ENCODE peak calls at places on chromosome 17, in eight cellular contexts. T is IMR-90; X is AG04450; K is left ventricle myocardium inferior; I is neural progenitor cell; E is sigmoid colon; B is ovary; G is CD4-positive, alpha-beta memory T cell. Q is an unnamed sample. For H3K27me3, the result is how much of the 10 kb centered on the place peaks cover.

GRCh38 chr17:30344283-30345088 is 10.6 kb upstream of the TMIGD1 start:
- DNase-seq in E (no peak), T (peak), B (peak), K (peak), G (no peak), X (no peak), I (no peak), Q (no peak)

GRCh38 chr17:15920758-15921239 is 24.1 kb upstream of the ADORA2B start:
- DNase-seq in B (no peak), E (peak), X (peak), T (peak), G (no peak), I (no peak), K (no peak), Q (no peak)

GRCh38 chr17:41655611-41656111 is 31.3 kb upstream of the KRT17 start:
- DNase-seq in I (peak), B (no peak), K (no peak), E (no peak), T (no peak), G (no peak), X (no peak), Q (peak)

GRCh38 chr17:55536205-55536604 is 25.0 kb upstream of the SMIM36 start:
- DNase-seq in X (no peak), I (no peak), E (no peak), K (no peak), T (no peak), B (no peak), G (no peak), Q (no peak)

GRCh38 chr17:27339836-27340550 is 46.1 kb downstream of the WSB1 start:
- DNase-seq in E (no peak), G (no peak), X (no peak), I (no peak), T (no peak), K (no peak), B (no peak), Q (no peak)

GRCh38 chr17:19534562-19535149 is 1.0 kb downstream of the SLC47A1 start:
- DNase-seq in X (no peak), G (no peak), E (no peak), T (no peak), B (no peak), I (no peak), K (no peak), Q (no peak)

GRCh38 chr17:57672971-57673370 is 72.1 kb downstream of the CCDC182 start:
- DNase-seq in T (no peak), I (no peak), E (no peak), K (no peak), X (no peak), B (peak), G (no peak), Q (no peak)

GRCh38 chr17:27578718-27579085 is 52.3 kb upstream of the LGALS9 start:
- DNase-seq in K (no peak), G (no peak), T (peak), X (no peak), I (no peak), E (no peak), B (no peak), Q (no peak)

GRCh38 chr17:40024901-40025300 is 9.7 kb downstream of the CSF3 start:
- DNase-seq in G (no peak), I (no peak), K (no peak), E (no peak), B (no peak), X (no peak), T (no peak), Q (no peak)

GRCh38 chr17:83068641-83069570 is 10.5 kb upstream of the METRNL start:
- DNase-seq in T (no peak), E (peak), K (no peak), I (no peak), B (no peak), G (no peak), X (no peak), Q (no peak)

GRCh38 chr17:41835214-41835799 is 725 bp downstream of the NT5C3B start:
- DNase-seq in I (peak), T (no peak), B (no peak), E (no peak), G (no peak), X (no peak), K (no peak), Q (no peak)

GRCh38 chr17:68711858-68712257 is 110.7 kb upstream of the FAM20A start:
- DNase-seq in E (no peak), T (peak), K (no peak), G (no peak), I (no peak), B (no peak), X (no peak), Q (no peak)

GRCh38 chr17:28521296-28522085 is 15.3 kb downstream of the FOXN1 start:
- DNase-seq in G (no peak), K (no peak), B (no peak), E (no peak), T (no peak), I (peak), X (no peak), Q (no peak)

GRCh38 chr17:82872591-82873520 is 33.0 kb upstream of the ZNF750 start:
- DNase-seq in K (no peak), E (peak), T (no peak), G (no peak), B (no peak), X (no peak), I (no peak), Q (no peak)

GRCh38 chr17:50631195-50631907 is 3.3 kb upstream of the ABCC3 start:
- DNase-seq in E (no peak), B (no peak), K (no peak), X (no peak), T (no peak), I (no peak), G (no peak), Q (no peak)

GRCh38 chr17:53749178-53749577 is 73.5 kb upstream of the KIF2B start:
- DNase-seq in B (no peak), E (no peak), G (no peak), T (no peak), X (no peak), I (peak), K (no peak), Q (no peak)

GRCh38 chr17:49290690-49291326 is 60.2 kb upstream of the PHOSPHO1 start:
- DNase-seq in B (no peak), K (no peak), I (peak), X (no peak), G (peak), T (peak), E (no peak), Q (peak)

GRCh38 chr17:73841431-73842060 is 197.3 kb upstream of the SDK2 start:
- DNase-seq in E (no peak), G (no peak), X (no peak), K (no peak), T (no peak), B (no peak), I (peak), Q (no peak)

GRCh38 chr17:39325528-39326240 is 75.7 kb downstream of the FBXL20 start:
- DNase-seq in K (no peak), I (no peak), X (no peak), B (no peak), T (no peak), E (no peak), G (no peak), Q (no peak)

GRCh38 chr17:69430488-69430887 is 16.0 kb downstream of the MAP2K6 start:
- DNase-seq in X (no peak), K (no peak), I (no peak), B (no peak), T (no peak), G (no peak), E (no peak), Q (no peak)

GRCh38 chr17:60049936-60050335 is 28.8 kb downstream of the HEATR6 start:
- DNase-seq in B (no peak), E (no peak), K (no peak), T (peak), X (no peak), G (no peak), I (no peak), Q (no peak)

GRCh38 chr17:20997711-20998570 is 44.9 kb downstream of the USP22 start:
- DNase-seq in X (no peak), B (no peak), K (no peak), I (no peak), T (no peak), G (no peak), E (peak), Q (no peak)

GRCh38 chr17:30312218-30312617 is 20.5 kb upstream of the BLMH start:
- DNase-seq in X (no peak), I (no peak), E (no peak), G (no peak), K (no peak), B (no peak), T (no peak), Q (no peak)

GRCh38 chr17:76737082-76737675 is at the start of gene SRSF2:
- DNase-seq in T (peak), X (peak), B (peak), E (peak), K (peak), I (peak), G (peak), Q (peak)

GRCh38 chr17:5118219-5118618 is 2.4 kb downstream of the USP6 start:
- DNase-seq in X (no peak), G (no peak), I (no peak), T (no peak), B (no peak), E (no peak), K (no peak), Q (no peak)
- H3K27me3 ChIP-seq in X (under half), G (under half), I (under half), T (half or more), B (under half), E (under half), K (half or more), Q (under half)

DNA sequence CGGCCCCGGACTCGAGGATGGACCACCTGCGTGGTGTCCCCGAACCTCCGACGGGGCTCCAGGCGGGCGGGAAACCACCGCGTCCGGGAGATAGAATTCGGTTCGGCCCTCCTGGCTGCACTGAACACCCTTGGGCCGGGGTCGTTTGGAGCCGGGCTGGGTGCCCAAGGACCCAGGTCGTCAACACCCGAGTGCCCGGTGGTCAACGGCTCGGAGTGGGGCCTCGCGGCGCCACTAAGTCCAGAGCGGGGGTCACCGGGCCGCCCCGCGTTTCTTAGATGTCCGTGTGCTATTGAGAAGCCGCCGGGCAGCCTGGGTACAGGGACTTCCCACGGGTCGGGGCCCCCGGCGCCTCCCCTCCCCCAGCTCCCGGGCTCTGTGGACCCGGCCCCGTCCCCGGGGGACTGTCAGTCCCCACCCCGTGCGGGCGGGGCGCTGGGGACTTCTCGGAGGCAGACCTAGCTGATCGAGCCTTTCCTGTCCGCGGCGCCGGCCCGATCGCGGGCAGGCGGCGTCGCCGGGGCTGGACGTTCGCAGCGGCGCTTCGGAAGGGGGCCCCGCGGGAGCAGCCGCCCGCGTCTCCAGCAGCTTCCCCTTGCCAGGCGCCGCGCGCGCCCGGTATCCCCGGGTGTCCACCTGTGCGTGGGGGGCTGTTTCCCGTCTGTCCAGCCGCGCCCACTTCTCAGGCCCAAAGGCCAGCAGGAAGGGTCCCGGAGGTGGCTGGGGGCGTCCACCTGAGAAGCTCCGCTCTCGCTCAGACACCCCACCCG is 655 bp upstream of the NPTX1 start:
- DNase-seq in G (no peak), E (no peak), I (peak), K (no peak), T (no peak), X (no peak), B (no peak), Q (peak)
- H3K4me3 ChIP-seq in G (no peak), E (peak), I (peak), K (peak), T (peak), X (no peak), B (peak), Q (peak)

GRCh38 chr17:81328925-81329278 is 33.8 kb upstream of the SLC38A10 start:
- DNase-seq in G (no peak), K (no peak), I (no peak), T (no peak), X (no peak), E (peak), B (peak), Q (no peak)

GRCh38 chr17:81329279-81329926 is 34.3 kb upstream of the SLC38A10 start:
- DNase-seq in X (peak), B (peak), I (peak), T (peak), G (no peak), E (peak), K (peak), Q (peak)

GRCh38 chr17:81330884-81331245 is 35.8 kb upstream of the SLC38A10 start:
- DNase-seq in T (no peak), K (no peak), E (no peak), X (no peak), B (no peak), G (no peak), I (no peak), Q (no peak)

GRCh38 chr17:81331527-81332043 is 36.5 kb upstream of the SLC38A10 start:
- DNase-seq in E (no peak), T (no peak), X (no peak), B (no peak), I (peak), G (no peak), K (no peak), Q (no peak)

GRCh38 chr17:81329927-81330883 is 35.1 kb upstream of the SLC38A10 start:
- DNase-seq in G (no peak), X (no peak), I (peak), E (no peak), K (no peak), T (no peak), B (no peak), Q (no peak)
- H3K27me3 ChIP-seq in G (under half), X (under half), I (under half), E (under half), K (under half), T (under half), B (under half), Q (under half)

GRCh38 chr17:78997881-78998280 is 11.7 kb downstream of the CANT1 start:
- DNase-seq in B (peak), G (no peak), E (peak), I (no peak), T (no peak), K (no peak), X (no peak), Q (no peak)

GRCh38 chr17:78998311-78999055 is 11.1 kb downstream of the CANT1 start:
- DNase-seq in X (no peak), I (no peak), K (peak), B (peak), E (peak), T (no peak), G (no peak), Q (no peak)

GRCh38 chr17:78996781-78997201 is 12.8 kb downstream of the CANT1 start:
- DNase-seq in E (peak), G (no peak), I (no peak), T (no peak), K (no peak), X (no peak), B (peak), Q (no peak)

GRCh38 chr17:78995761-78996451 is 13.7 kb downstream of the CANT1 start:
- DNase-seq in T (no peak), I (no peak), E (peak), B (peak), X (no peak), K (no peak), G (no peak), Q (no peak)

GRCh38 chr17:78997231-78997741 is 12.3 kb downstream of the CANT1 start:
- DNase-seq in T (no peak), B (peak), I (no peak), X (no peak), K (no peak), G (no peak), E (peak), Q (no peak)
- H3K4me3 ChIP-seq in T (no peak), B (no peak), I (no peak), X (no peak), K (no peak), G (no peak), E (no peak), Q (no peak)

GRCh38 chr17:34798581-34798980 is 162.7 kb downstream of the CCT6B start:
- DNase-seq in G (no peak), B (no peak), K (no peak), X (no peak), E (no peak), T (no peak), I (peak), Q (no peak)
- H3K27me3 ChIP-seq in G (under half), B (under half), K (under half), X (under half), E (under half), T (under half), I (half or more), Q (under half)

DNA sequence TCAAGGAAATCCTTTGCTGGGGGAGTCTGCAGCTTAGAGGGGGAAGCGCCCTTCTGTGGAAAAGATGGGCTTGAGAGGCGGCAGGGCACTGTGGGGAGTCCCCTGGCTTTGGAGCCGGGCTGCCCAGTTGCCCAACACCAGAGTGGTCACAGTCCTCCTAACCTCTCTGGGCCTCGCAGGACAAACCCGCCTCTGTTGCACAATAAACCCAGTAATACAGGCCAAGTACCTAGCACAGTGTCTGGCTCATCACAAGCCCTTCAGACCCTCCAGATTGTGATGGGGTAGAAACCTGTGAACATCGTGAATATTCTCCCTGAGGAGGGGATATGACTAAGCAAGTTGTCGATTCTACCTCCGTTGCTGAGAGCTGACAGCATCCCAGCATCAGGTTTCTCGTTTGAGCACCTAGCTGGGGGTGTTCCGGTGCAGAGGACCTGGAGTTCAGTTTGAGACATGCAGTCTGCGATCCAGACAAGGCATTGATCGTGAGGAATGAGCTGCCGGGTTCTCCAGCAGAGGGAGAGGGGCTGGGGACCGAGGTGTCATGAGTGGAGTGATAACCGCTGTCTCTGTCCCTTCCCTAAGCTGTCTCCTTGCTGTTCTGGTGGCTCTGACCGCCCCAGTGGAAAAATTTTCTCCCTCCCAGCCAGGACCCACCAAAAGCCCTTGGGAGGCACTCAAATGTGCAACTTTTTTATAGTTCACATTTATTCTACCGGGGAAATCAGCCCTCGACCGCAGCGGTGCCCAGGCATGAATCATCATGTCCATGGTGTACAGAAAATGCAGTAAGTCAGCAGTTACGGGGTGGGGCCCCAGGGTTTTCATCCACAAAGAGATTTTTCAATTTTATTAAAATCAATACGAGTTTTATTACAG is 161.9 kb downstream of the WSCD1 start:
- DNase-seq in I (no peak), G (no peak), X (no peak), E (no peak), K (no peak), B (no peak), T (no peak), Q (no peak)
- H3K4me3 ChIP-seq in I (no peak), G (no peak), X (no peak), E (no peak), K (no peak), B (no peak), T (no peak), Q (no peak)

DNA sequence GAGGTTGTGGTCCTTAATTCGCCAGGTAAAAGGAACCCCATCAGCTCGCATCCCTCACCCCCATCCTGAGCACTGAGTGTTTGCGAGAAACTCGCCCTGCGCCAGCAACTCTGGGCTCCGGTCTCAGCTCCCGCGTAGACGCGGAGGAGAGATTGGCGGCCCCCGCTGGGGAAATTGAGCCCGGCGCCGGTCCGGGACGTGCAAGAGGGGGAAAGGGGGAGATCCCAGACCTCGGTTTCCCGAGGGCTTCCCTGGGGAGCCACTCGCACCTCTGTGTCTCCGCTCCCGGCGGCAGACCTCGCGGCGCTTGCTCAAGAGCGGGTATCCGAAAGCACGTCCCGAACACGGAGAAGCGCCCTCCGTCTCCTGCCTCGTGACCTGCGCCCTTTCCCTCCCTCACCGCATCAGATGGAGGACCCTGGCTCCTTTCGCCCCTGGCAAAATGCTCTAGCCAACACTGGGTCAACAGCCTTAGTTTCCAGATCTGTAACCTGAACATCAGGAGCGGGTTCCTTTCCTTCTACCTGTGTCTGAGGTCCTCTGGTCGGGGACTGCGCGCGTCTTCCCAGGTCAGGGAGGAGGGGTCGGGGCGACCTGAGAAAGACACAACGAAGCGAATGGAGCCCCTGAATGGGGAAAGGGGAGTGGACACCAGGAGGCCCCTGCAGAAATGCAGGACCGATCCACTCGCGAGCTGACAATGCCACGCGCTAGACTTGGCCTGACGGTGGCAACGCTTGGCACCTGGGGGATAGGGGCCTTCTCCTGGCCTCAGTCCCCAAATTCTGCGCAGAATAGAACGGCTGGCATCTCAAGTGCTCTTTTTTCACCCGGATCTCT is 2.9 kb upstream of the SOX9 start:
- DNase-seq in G (no peak), B (no peak), E (no peak), K (no peak), I (peak), T (no peak), X (no peak), Q (no peak)
- H3K27me3 ChIP-seq in G (under half), B (under half), E (half or more), K (half or more), I (half or more), T (under half), X (under half), Q (under half)

Q was measured in HAP-1.